ENCODE peak calls at places on chromosomes 12 and 14, in six cellular contexts. I is foreskin fibroblast, R is right lobe of liver, X is PC-3, V is left ventricle myocardium inferior, L is stomach. B is an unnamed sample.

GRCh38 chr12:39406257-39406656 is 36.7 kb downstream of the KIF21A start:
- DNase-seq in I (no peak), R (no peak), X (no peak), V (no peak), L (no peak), B (no peak)

GRCh38 chr14:54322668-54323380 is 74.0 kb upstream of the CDKN3 start:
- DNase-seq in I (peak; percentile 37), R (no peak), X (no peak), V (peak; percentile 46), L (no peak), B (no peak)

GRCh38 chr14:22052795-22053194 is 379.2 kb upstream of the OR4E1 start:
- DNase-seq in I (no peak), R (no peak), X (peak; percentile 7), V (no peak), L (no peak), B (no peak)

GRCh38 chr14:73973497-73973896 is 23.4 kb downstream of the COQ6 start:
- DNase-seq in I (no peak), R (no peak), X (no peak), V (no peak), L (no peak), B (no peak)

GRCh38 chr12:116635487-116635886 is 76.3 kb downstream of the MAP1LC3B2 start:
- DNase-seq in I (no peak), R (no peak), X (no peak), V (no peak), L (no peak), B (no peak)

GRCh38 chr12:76006028-76006916 is 25.3 kb downstream of the PHLDA1 start:
- DNase-seq in I (no peak), R (no peak), X (no peak), V (no peak), L (no peak), B (no peak)

GRCh38 chr12:67993143-67993542 is 3.9 kb downstream of the IFNG-AS1 start:
- DNase-seq in I (no peak), R (no peak), X (no peak), V (no peak), L (no peak), B (no peak)

GRCh38 chr12:115438314-115438713 is 754.3 kb upstream of the TBX3 start:
- DNase-seq in I (no peak), R (no peak), X (no peak), V (no peak), L (no peak), B (no peak)

GRCh38 chr14:57957441-57957840 is 91.5 kb upstream of the SLC35F4 start:
- DNase-seq in I (no peak), R (no peak), X (no peak), V (no peak), L (no peak), B (no peak)

GRCh38 chr12:57738661-57739237 is at the start of gene AGAP2:
- DNase-seq in I (no peak), R (peak; percentile 52), X (no peak), V (no peak), L (no peak), B (no peak)

GRCh38 chr12:15199886-15200285 is 21.3 kb downstream of the RERG start:
- DNase-seq in I (no peak), R (no peak), X (no peak), V (no peak), L (no peak), B (no peak)

GRCh38 chr14:90168425-90169105 is 87.8 kb upstream of the PSMC1 start:
- DNase-seq in I (peak; percentile 2), R (no peak), X (peak; percentile 16), V (no peak), L (no peak), B (no peak)

GRCh38 chr12:124678421-124678893 is 111.0 kb upstream of the NCOR2 start:
- DNase-seq in I (no peak), R (no peak), X (no peak), V (no peak), L (no peak), B (no peak)

GRCh38 chr14:68978550-68978911 is 571 bp downstream of the ACTN1 start:
- DNase-seq in I (peak; percentile 84), R (peak; percentile 76), X (peak; percentile 64), V (peak; percentile 71), L (peak; percentile 76), B (no peak)

GRCh38 chr12:104641862-104642261 is 185.1 kb downstream of the CHST11 start:
- DNase-seq in I (no peak), R (no peak), X (no peak), V (no peak), L (no peak), B (no peak)

GRCh38 chr12:104638218-104638617 is 181.5 kb downstream of the CHST11 start:
- DNase-seq in I (no peak), R (no peak), X (no peak), V (no peak), L (no peak), B (no peak)

GRCh38 chr12:104638760-104639319 is 182.1 kb downstream of the CHST11 start:
- DNase-seq in I (no peak), R (no peak), X (no peak), V (no peak), L (no peak), B (no peak)

GRCh38 chr12:104643921-104644669 is 187.3 kb downstream of the CHST11 start:
- DNase-seq in I (no peak), R (peak; percentile 65), X (no peak), V (peak; percentile 31), L (peak; percentile 68), B (no peak)

DNA sequence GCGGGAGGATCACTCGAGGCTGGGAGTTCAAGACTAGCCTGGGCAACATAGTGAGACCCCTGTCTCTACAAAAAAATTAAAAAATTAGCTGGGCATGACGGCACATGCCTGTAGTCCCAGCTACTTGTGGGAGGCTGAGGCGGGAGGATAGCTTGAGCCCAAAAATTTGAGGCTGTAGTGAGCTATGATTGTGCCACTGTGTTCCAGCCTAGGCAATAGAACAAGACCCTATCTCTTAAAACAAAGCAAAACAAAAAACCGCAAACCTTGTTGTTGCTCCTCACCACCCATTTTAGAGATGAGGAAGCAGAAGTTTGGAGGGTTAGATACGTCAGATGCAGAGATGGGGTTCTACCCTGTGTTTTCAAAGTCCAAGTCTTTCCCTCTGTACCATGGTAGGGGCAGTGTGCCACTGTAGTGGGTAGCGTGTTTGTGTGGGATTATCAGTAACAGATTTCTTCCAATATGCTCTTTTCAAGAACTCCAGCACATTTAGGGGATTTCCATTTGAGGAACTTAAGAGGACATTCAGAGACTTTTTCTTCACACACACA is 186.4 kb downstream of the CHST11 start:
- DNase-seq in I (no peak), R (no peak), X (no peak), V (no peak), L (no peak), B (no peak)
- H3K4me3 ChIP-seq in I (no peak overlapping the region), R (no peak overlapping the region), X (no peak overlapping the region), V (no peak overlapping the region), L (no peak overlapping the region), B (no peak overlapping the region)

DNA sequence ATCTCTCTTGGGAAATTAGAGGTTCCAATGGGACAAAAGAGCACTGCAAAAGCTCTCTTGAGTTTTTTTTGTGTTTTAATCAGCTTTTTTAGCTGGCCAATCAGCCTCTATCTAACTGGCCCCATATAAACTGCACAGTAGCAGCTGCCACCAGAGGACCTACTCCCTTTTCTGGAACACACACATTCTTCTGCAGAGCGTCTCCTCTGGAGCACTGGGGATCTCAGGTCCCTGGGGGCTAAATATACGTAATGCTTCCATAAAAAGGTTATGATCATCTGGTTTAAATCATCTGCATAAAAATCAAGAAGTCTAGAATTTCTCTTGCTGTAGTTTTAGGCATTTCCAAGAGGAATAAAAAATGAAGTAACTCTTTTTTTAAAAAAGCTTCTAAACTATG is 32.3 kb downstream of the TSPAN8 start:
- DNase-seq in I (no peak), R (no peak), X (peak; percentile 11), V (no peak), L (no peak), B (no peak)
- TF ChIP-seq CTCF in I (no peak), R (peak; percentile 42), X (peak; percentile 27), V (no peak), L (no peak), B (no peak)

GRCh38 chr12:53601296-53601847 is 24.8 kb downstream of the ATF7 start:
- DNase-seq in I (no peak), R (no peak), X (no peak), V (no peak), L (no peak), B (no peak)

GRCh38 chr12:53603196-53603595 is 23.0 kb downstream of the ATF7 start:
- DNase-seq in I (no peak), R (no peak), X (no peak), V (no peak), L (no peak), B (no peak)

GRCh38 chr12:53599579-53599978 is 26.6 kb downstream of the ATF7 start:
- DNase-seq in I (no peak), R (no peak), X (no peak), V (no peak), L (no peak), B (no peak)

GRCh38 chr12:53602176-53602942 is 23.8 kb downstream of the ATF7 start:
- DNase-seq in I (no peak), R (no peak), X (no peak), V (no peak), L (no peak), B (no peak)

DNA sequence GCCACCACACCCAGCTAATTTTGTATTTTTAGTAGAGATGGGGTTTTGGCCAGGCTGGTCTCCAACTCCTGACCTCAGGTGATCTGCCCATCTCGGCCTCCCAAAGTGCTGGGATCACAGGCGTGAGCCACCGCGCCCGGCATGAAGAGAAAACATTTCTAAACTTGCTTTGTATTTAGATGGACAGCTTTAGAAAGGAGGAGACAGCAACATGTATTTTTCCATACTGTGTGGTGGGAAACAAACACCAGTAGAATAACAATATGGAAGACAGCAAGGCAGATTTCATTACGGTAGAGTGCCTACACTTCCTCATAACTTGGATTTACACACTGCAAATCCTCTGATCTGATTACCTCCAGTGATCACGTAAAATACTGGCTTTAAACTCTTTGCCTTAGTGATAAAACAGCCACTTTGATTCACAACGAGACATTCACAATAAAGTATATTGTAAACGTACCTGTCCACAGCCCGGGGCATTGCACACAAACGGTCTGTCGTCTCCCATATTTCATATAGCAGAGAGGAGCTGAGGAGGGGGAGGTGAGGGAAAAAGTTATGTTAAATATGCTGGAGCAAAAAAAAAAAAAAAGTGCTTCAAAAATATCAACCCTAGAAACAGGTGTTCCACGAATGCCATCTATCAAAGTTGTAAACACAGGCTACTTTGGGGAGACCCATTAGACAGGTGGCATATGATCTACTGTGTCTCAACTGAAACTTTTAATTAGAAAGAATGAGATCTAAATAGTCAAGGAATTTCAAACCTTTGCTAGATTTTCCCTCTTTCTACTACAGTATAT is 25.5 kb downstream of the ATF7 start:
- DNase-seq in I (no peak), R (no peak), X (no peak), V (no peak), L (no peak), B (no peak)
- H3K4me3 ChIP-seq in I (no peak overlapping the region), R (no peak overlapping the region), X (no peak overlapping the region), V (peak overlapping the region; percentile 40), L (no peak overlapping the region), B (no peak overlapping the region)

GRCh38 chr12:122142857-122143256 is 31.2 kb downstream of the IL31 start:
- DNase-seq in I (no peak), R (no peak), X (no peak), V (no peak), L (no peak), B (no peak)

GRCh38 chr12:122148657-122149056 is 25.4 kb downstream of the IL31 start:
- DNase-seq in I (peak; percentile 71), R (no peak), X (no peak), V (no peak), L (no peak), B (no peak)

GRCh38 chr12:122147514-122148290 is 26.3 kb downstream of the IL31 start:
- DNase-seq in I (peak; percentile 14), R (no peak), X (no peak), V (no peak), L (no peak), B (no peak)

GRCh38 chr12:122144885-122145284 is 29.1 kb downstream of the IL31 start:
- DNase-seq in I (no peak), R (no peak), X (no peak), V (no peak), L (no peak), B (no peak)

GRCh38 chr12:122145505-122146330 is 28.3 kb downstream of the IL31 start:
- DNase-seq in I (no peak), R (no peak), X (no peak), V (no peak), L (no peak), B (no peak)
- TF ChIP-seq CTCF in I (no peak), R (no peak), X (no peak), V (no peak), L (no peak), B (no peak)